ENCODE peak calls at places on chromosomes 11 and 22, in seven cellular contexts. C is activated T-cell treated with anti-CD3 and anti-CD28 coated beads, Interleukin-2, amount 50 U/mL, for 48 hours; P is amniotic stem cell; H is brain microvascular endothelial cell; L is EL; R is HEK293T; V is AG09309. Y is an unnamed sample.

GRCh38 chr11:31542862-31543261 is 33.3 kb downstream of the ELP4 start:
- DNase-seq in C (no peak), P (no peak), H (no peak), L (no peak), R (no peak), V (no peak), Y (no peak)

GRCh38 chr22:32737811-32738210 is 63.7 kb upstream of the TIMP3 start:
- DNase-seq in C (no peak), P (no peak), H (no peak), L (no peak), R (no peak), V (no peak), Y (no peak)

GRCh38 chr11:66745356-66746235 is 16.6 kb upstream of the SPTBN2 start:
- DNase-seq in C (peak; percentile 70), P (no peak), H (no peak), L (no peak), R (no peak), V (no peak), Y (no peak)

GRCh38 chr11:45725776-45726606 is 60.6 kb upstream of the CHST1 start:
- DNase-seq in C (peak; percentile 25), P (no peak), H (no peak), L (no peak), R (no peak), V (no peak), Y (no peak)

GRCh38 chr22:19287889-19288288 is 3.6 kb downstream of the CLTCL1 start:
- DNase-seq in C (no peak), P (no peak), H (peak; percentile 87), L (peak; percentile 87), R (no peak), V (peak; percentile 70), Y (no peak)

GRCh38 chr11:92495107-92495793 is 270.6 kb downstream of the FAT3 start:
- DNase-seq in C (no peak), P (no peak), H (no peak), L (no peak), R (no peak), V (no peak), Y (no peak)

GRCh38 chr11:131356201-131356600 is 14.2 kb upstream of the NTM start:
- DNase-seq in C (no peak), P (no peak), H (peak; percentile 52), L (peak; percentile 10), R (no peak), V (no peak), Y (no peak)

GRCh38 chr11:13928566-13929251 is 33.8 kb upstream of the SPON1 start:
- DNase-seq in C (no peak), P (no peak), H (peak; percentile 78), L (peak; percentile 67), R (peak; percentile 25), V (peak; percentile 20), Y (no peak)

GRCh38 chr11:362642-363442 is 6.5 kb upstream of the B4GALNT4 start:
- DNase-seq in C (no peak), P (no peak), H (no peak), L (no peak), R (peak; percentile 4), V (no peak), Y (no peak)

GRCh38 chr11:82246926-82247325 is 486.7 kb downstream of the FAM181B start:
- DNase-seq in C (no peak), P (no peak), H (no peak), L (no peak), R (no peak), V (no peak), Y (no peak)

GRCh38 chr22:36541831-36542391 is 12.9 kb upstream of the EIF3D start:
- DNase-seq in C (peak; percentile 64), P (peak; percentile 30), H (peak; percentile 81), L (peak; percentile 94), R (no peak), V (peak; percentile 60), Y (no peak)

GRCh38 chr11:44785856-44786606 is 59.3 kb downstream of the TSPAN18 start:
- DNase-seq in C (peak; percentile 23), P (no peak), H (no peak), L (no peak), R (peak; percentile 28), V (no peak), Y (peak; percentile 66)

GRCh38 chr22:49663311-49663711 is 164.4 kb downstream of the BRD1 start:
- DNase-seq in C (no peak), P (no peak), H (no peak), L (no peak), R (no peak), V (no peak), Y (no peak)

GRCh38 chr11:102886999-102887398 is 12.2 kb upstream of the MMP12 start:
- DNase-seq in C (no peak), P (no peak), H (no peak), L (no peak), R (no peak), V (no peak), Y (no peak)

GRCh38 chr22:31062566-31063230 is 18.4 kb upstream of the SMTN start:
- DNase-seq in C (no peak), P (no peak), H (no peak), L (no peak), R (no peak), V (no peak), Y (no peak)

Y was measured in SK-N-SH.